ENCODE peak calls at places on chromosomes 11 and 22, in nine cellular contexts. M is epithelial cell of prostate; D is substantia nigra; N is adrenal gland; V is A172; X is activated CD4-positive, alpha-beta T cell treated with anti-CD3 and anti-CD28 coated beads, Interleukin-2, amount 10 ng/mL, durations not matched to agents 7 days and 5 days; R is activated T-helper 9 cell treated with anti-CD3 and anti-CD28 coated beads, Interleukin-2, amount 50 U/mL, for 16 hours; C is ureter; F is EH. B is an unnamed sample.

GRCh38 chr11:66459138-66459778 is 7.4 kb upstream of the PELI3 start:
- DNase-seq in N (no peak), C (no peak), M (no peak), V (no peak), X (no peak), F (peak), R (no peak), D (no peak), B (no peak)

GRCh38 chr11:34359548-34359891 is 1.7 kb upstream of the ABTB2 start:
- DNase-seq in X (no peak), M (no peak), N (no peak), V (no peak), R (no peak), D (no peak), F (no peak), C (no peak), B (no peak)

GRCh38 chr22:29331658-29332300 is 16.3 kb upstream of the RASL10A start:
- DNase-seq in D (no peak), C (no peak), M (no peak), R (no peak), V (no peak), F (no peak), X (no peak), N (no peak), B (no peak)

GRCh38 chr22:42376721-42377177 is 55.5 kb downstream of the NFAM1 start:
- DNase-seq in R (no peak), N (peak), C (no peak), V (no peak), D (no peak), X (no peak), M (no peak), F (peak), B (peak)

GRCh38 chr22:31926969-31927368 is 17.4 kb upstream of the YWHAH start:
- DNase-seq in D (no peak), M (no peak), C (no peak), X (no peak), N (peak), F (no peak), R (no peak), V (no peak), B (no peak)

GRCh38 chr22:19446603-19447387 is 716 bp downstream of the C22orf39 start:
- DNase-seq in R (no peak), M (no peak), D (no peak), X (no peak), C (no peak), N (peak), F (peak), V (no peak), B (no peak)

GRCh38 chr22:38866399-38867123 is 5.5 kb downstream of the CBX6 start:
- DNase-seq in D (no peak), F (no peak), V (no peak), X (no peak), C (no peak), N (peak), M (no peak), R (no peak), B (no peak)

GRCh38 chr22:22995166-22995565 is 75.2 kb upstream of the GNAZ start:
- DNase-seq in D (no peak), R (no peak), M (no peak), X (no peak), C (no peak), N (no peak), V (no peak), F (no peak), B (no peak)

GRCh38 chr11:2768471-2769408 is 68.9 kb upstream of the KCNQ1OT1 start:
- DNase-seq in N (peak), R (no peak), F (peak), X (peak), C (no peak), M (no peak), V (peak), D (no peak), B (peak)